ENCODE peak calls at places on chromosomes 4 and X, in five cellular contexts. One of them, this sample, is unnamed.

GRCh38 chrX:74705269-74705668 is 90.8 kb upstream of the RLIM start:
- DNase-seq in endothelial cell of umbilical vein: no peak
- DNase-seq in body of pancreas: no peak
- DNase-seq in GM23248: no peak
- DNase-seq in mammary epithelial cell: no peak
- DNase-seq in this sample: no peak

GRCh38 chr4:25925486-25926201 is 11.6 kb downstream of the SMIM20 start:
- DNase-seq in body of pancreas: peak
- DNase-seq in endothelial cell of umbilical vein: peak
- DNase-seq in mammary epithelial cell: peak
- DNase-seq in GM23248: peak
- DNase-seq in this sample: peak

GRCh38 chrX:17605676-17606075 is 131.6 kb upstream of the SCML1 start:
- DNase-seq in GM23248: no peak
- DNase-seq in body of pancreas: no peak
- DNase-seq in endothelial cell of umbilical vein: no peak
- DNase-seq in mammary epithelial cell: no peak
- DNase-seq in this sample: no peak

GRCh38 chrX:51053741-51054140 is 143.2 kb downstream of the BMP15 start:
- DNase-seq in body of pancreas: no peak
- DNase-seq in endothelial cell of umbilical vein: no peak
- DNase-seq in mammary epithelial cell: no peak
- DNase-seq in GM23248: no peak
- DNase-seq in this sample: no peak

GRCh38 chr4:181846934-181847333 is 396.3 kb upstream of the TENM3 start:
- DNase-seq in GM23248: no peak
- DNase-seq in mammary epithelial cell: no peak
- DNase-seq in body of pancreas: no peak
- DNase-seq in endothelial cell of umbilical vein: no peak
- DNase-seq in this sample: no peak

GRCh38 chrX:153445856-153446635 is at the start of gene TREX2:
- DNase-seq in endothelial cell of umbilical vein: no peak
- DNase-seq in GM23248: no peak
- DNase-seq in mammary epithelial cell: no peak
- DNase-seq in body of pancreas: no peak
- DNase-seq in this sample: no peak

GRCh38 chrX:98299785-98300184 is 1416.1 kb downstream of the RPA4 start:
- DNase-seq in mammary epithelial cell: no peak
- DNase-seq in body of pancreas: no peak
- DNase-seq in GM23248: no peak
- DNase-seq in endothelial cell of umbilical vein: peak
- DNase-seq in this sample: no peak

GRCh38 chrX:134622813-134623185 is 35.5 kb downstream of the PLAC1 start:
- DNase-seq in mammary epithelial cell: peak
- DNase-seq in body of pancreas: no peak
- DNase-seq in GM23248: peak
- DNase-seq in endothelial cell of umbilical vein: no peak
- DNase-seq in this sample: no peak

GRCh38 chrX:73855546-73855945 is 292.5 kb downstream of the CHIC1 start:
- DNase-seq in endothelial cell of umbilical vein: peak
- DNase-seq in body of pancreas: peak
- DNase-seq in mammary epithelial cell: peak
- DNase-seq in GM23248: peak
- DNase-seq in this sample: peak

GRCh38 chr4:182448281-182449151 is 205.3 kb downstream of the TENM3 start:
- DNase-seq in mammary epithelial cell: peak
- DNase-seq in GM23248: peak
- DNase-seq in endothelial cell of umbilical vein: peak
- DNase-seq in body of pancreas: peak
- DNase-seq in this sample: peak

GRCh38 chr4:113971706-113972360 is 7.6 kb downstream of the ARSJ start:
- DNase-seq in mammary epithelial cell: peak
- DNase-seq in body of pancreas: no peak
- DNase-seq in GM23248: peak
- DNase-seq in endothelial cell of umbilical vein: peak
- DNase-seq in this sample: no peak

GRCh38 chrX:8868070-8868795 is 67.0 kb upstream of the FAM9A start:
- DNase-seq in GM23248: peak
- DNase-seq in endothelial cell of umbilical vein: no peak
- DNase-seq in body of pancreas: no peak
- DNase-seq in mammary epithelial cell: peak
- DNase-seq in this sample: no peak

GRCh38 chr4:126794363-126794762 is 838.4 kb upstream of the INTU start:
- DNase-seq in endothelial cell of umbilical vein: no peak
- DNase-seq in mammary epithelial cell: peak
- DNase-seq in body of pancreas: no peak
- DNase-seq in GM23248: peak
- DNase-seq in this sample: no peak

GRCh38 chrX:39891781-39892180 is 206.0 kb downstream of the BCOR start:
- DNase-seq in body of pancreas: no peak
- DNase-seq in mammary epithelial cell: peak
- DNase-seq in GM23248: no peak
- DNase-seq in endothelial cell of umbilical vein: no peak
- DNase-seq in this sample: no peak

GRCh38 chr4:158722291-158722916 is 792 bp downstream of the PPID start:
- DNase-seq in body of pancreas: no peak
- DNase-seq in mammary epithelial cell: peak
- DNase-seq in endothelial cell of umbilical vein: peak
- DNase-seq in GM23248: peak
- DNase-seq in this sample: peak

GRCh38 chrX:66016905-66017658 is 22.8 kb downstream of the VSIG4 start:
- DNase-seq in endothelial cell of umbilical vein: no peak
- DNase-seq in mammary epithelial cell: no peak
- DNase-seq in GM23248: no peak
- DNase-seq in body of pancreas: no peak
- DNase-seq in this sample: no peak

GRCh38 chr4:1084796-1085403 is 28.5 kb downstream of the RNF212 start:
- DNase-seq in mammary epithelial cell: no peak
- DNase-seq in body of pancreas: no peak
- DNase-seq in GM23248: no peak
- DNase-seq in endothelial cell of umbilical vein: no peak
- DNase-seq in this sample: no peak

GRCh38 chrX:38754102-38754790 is 47.0 kb upstream of the MID1IP1 start:
- DNase-seq in mammary epithelial cell: peak
- DNase-seq in endothelial cell of umbilical vein: peak
- DNase-seq in body of pancreas: peak
- DNase-seq in GM23248: peak
- DNase-seq in this sample: peak

GRCh38 chr4:168519576-168519975 is 22.7 kb downstream of the PALLD start:
- DNase-seq in mammary epithelial cell: no peak
- DNase-seq in body of pancreas: no peak
- DNase-seq in GM23248: no peak
- DNase-seq in endothelial cell of umbilical vein: no peak
- DNase-seq in this sample: no peak

GRCh38 chrX:38817004-38817703 is 15.9 kb downstream of the MID1IP1 start:
- DNase-seq in endothelial cell of umbilical vein: peak
- DNase-seq in body of pancreas: peak
- DNase-seq in GM23248: peak
- DNase-seq in mammary epithelial cell: no peak
- DNase-seq in this sample: peak

GRCh38 chr4:52091811-52092210 is 40.7 kb downstream of the SPATA18 start:
- DNase-seq in GM23248: peak
- DNase-seq in endothelial cell of umbilical vein: no peak
- DNase-seq in body of pancreas: no peak
- DNase-seq in mammary epithelial cell: no peak
- DNase-seq in this sample: no peak

GRCh38 chrX:3651272-3651671 is 62.2 kb downstream of the PRKX start:
- DNase-seq in mammary epithelial cell: peak
- DNase-seq in endothelial cell of umbilical vein: peak
- DNase-seq in body of pancreas: no peak
- DNase-seq in GM23248: peak
- DNase-seq in this sample: no peak

GRCh38 chrX:68978211-68978780 is 149.5 kb downstream of the EFNB1 start:
- DNase-seq in endothelial cell of umbilical vein: peak
- DNase-seq in GM23248: no peak
- DNase-seq in body of pancreas: peak
- DNase-seq in mammary epithelial cell: no peak
- DNase-seq in this sample: no peak

GRCh38 chr4:120004054-120004453 is 62.6 kb downstream of the MAD2L1 start:
- DNase-seq in mammary epithelial cell: no peak
- DNase-seq in body of pancreas: no peak
- DNase-seq in GM23248: no peak
- DNase-seq in endothelial cell of umbilical vein: no peak
- DNase-seq in this sample: no peak

GRCh38 chr4:165583341-165583740 is 204.5 kb downstream of the CPE start:
- DNase-seq in endothelial cell of umbilical vein: peak
- DNase-seq in mammary epithelial cell: no peak
- DNase-seq in body of pancreas: no peak
- DNase-seq in GM23248: no peak
- DNase-seq in this sample: no peak

GRCh38 chr4:95000076-95000648 is 242.4 kb downstream of the BMPR1B start:
- DNase-seq in GM23248: no peak
- DNase-seq in endothelial cell of umbilical vein: no peak
- DNase-seq in body of pancreas: no peak
- DNase-seq in mammary epithelial cell: no peak
- DNase-seq in this sample: no peak

DNA sequence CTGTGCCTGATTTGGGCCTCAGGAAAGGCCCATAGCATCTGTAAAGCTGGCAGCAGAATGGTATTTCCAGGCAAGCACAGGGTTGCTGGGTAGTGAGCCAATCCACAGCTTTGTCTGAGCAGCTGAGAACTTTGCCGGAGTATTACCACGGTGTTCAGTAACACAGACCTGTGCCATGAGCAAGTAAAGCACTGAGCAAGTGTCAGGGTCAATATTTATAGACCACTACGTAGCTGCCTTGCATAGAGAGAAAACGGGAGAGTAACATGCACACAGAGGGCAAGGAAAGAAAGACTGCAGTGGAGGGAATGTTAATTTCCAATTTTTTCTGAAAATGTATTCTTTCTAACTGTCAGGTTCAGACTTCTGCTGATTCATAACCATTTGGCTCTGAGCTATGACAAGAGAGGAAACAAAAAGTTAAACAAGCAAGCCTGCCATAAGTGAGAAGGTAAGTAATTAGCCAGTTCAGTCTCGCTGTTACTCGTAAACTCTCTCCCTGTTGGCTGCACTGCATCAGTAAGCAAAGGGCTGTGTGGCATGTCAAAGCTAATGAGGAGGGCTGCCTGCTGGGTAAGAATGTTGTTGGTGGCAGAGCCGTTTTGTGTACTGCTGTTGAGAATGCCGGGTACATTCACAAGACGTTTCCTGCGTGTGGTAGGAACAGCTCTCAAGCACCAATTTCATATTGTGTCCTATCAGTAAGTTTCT is 238.1 kb downstream of the BMPR1B start:
- DNase-seq in GM23248: peak
- DNase-seq in mammary epithelial cell: peak
- DNase-seq in endothelial cell of umbilical vein: peak
- DNase-seq in body of pancreas: peak
- DNase-seq in this sample: peak
- H3K4me3 ChIP-seq in GM23248: peak
- H3K4me3 ChIP-seq in mammary epithelial cell: no peak
- H3K4me3 ChIP-seq in endothelial cell of umbilical vein: no peak
- H3K4me3 ChIP-seq in body of pancreas: no peak
- H3K4me3 ChIP-seq in this sample: no peak

DNA sequence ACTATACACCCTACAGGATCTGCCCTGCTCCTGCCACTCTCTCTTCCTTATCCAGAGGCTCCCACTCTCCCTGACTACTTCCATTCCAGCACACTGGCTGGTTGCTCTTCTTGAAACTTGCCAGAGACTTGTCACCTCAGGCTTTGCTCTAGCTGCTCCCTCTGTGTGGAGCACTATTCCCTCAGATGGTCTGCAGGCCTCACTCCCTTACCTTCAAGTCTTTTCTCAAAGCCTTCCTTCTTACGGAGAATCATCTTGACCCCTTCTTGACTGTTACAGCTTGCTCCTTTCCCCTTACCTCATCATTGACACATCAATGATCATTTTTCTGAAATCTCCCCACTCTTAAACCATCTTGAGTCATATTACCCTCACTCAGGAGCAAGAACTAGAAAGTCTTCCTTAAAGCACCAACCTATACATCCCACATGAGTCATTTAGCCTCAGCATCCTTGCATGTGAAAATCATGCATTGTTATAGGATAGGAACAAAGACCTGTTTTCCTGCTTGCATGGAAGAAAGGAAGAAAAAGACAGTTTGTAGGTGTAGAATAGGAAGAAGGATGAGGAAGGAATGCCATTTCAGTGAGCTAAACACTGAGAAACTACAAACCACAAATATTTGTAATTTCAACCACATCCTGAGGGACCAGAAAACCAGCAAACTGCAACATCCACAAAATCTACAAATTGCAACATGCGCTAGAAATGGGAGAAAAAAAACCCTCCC is 55.7 kb downstream of the ANTXR2 start:
- DNase-seq in GM23248: peak
- DNase-seq in endothelial cell of umbilical vein: peak
- DNase-seq in mammary epithelial cell: peak
- DNase-seq in body of pancreas: no peak
- DNase-seq in this sample: no peak
- H3K4me3 ChIP-seq in GM23248: peak
- H3K4me3 ChIP-seq in endothelial cell of umbilical vein: no peak
- H3K4me3 ChIP-seq in mammary epithelial cell: no peak
- H3K4me3 ChIP-seq in body of pancreas: no peak
- H3K4me3 ChIP-seq in this sample: no peak

DNA sequence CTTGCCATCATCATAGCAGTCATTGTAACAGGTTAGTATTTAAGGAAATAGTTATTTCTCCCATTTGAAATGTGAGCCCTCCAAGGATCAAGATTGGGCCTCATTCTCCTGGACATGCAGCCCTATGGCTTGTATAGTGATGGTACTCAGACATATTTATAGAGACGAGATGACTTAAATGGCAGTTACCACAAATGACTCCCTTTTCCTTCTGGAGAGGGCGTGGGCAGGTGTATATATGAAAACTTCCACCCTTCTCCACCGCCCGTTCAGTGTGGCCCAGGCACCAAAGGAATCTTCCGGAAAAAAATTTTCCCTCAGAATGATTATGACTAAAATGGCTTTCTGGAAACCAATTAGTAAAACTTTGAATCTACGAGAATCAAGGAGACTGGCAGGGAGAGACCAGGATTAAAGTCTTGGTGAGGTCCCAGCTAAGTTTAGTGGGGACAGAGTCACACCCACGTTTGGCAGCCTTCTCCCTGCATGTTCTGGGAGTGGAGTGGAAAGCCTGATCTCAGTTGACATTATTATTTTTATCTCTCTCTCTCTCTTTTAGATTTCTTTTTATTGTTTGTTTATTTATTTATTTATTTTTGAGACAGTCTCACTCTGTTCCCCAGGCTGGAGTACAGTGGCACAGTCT is 67.6 kb downstream of the MED28 start:
- DNase-seq in GM23248: no peak
- DNase-seq in body of pancreas: no peak
- DNase-seq in mammary epithelial cell: no peak
- DNase-seq in endothelial cell of umbilical vein: no peak
- DNase-seq in this sample: no peak
- H3K4me3 ChIP-seq in GM23248: no peak
- H3K4me3 ChIP-seq in body of pancreas: no peak
- H3K4me3 ChIP-seq in mammary epithelial cell: no peak
- H3K4me3 ChIP-seq in endothelial cell of umbilical vein: no peak
- H3K4me3 ChIP-seq in this sample: no peak

GRCh38 chr4:162645381-162645780 is 481.6 kb upstream of the FSTL5 start:
- DNase-seq in GM23248: no peak
- DNase-seq in endothelial cell of umbilical vein: no peak
- DNase-seq in mammary epithelial cell: no peak
- DNase-seq in body of pancreas: no peak
- DNase-seq in this sample: no peak
- H3K4me3 ChIP-seq in GM23248: no peak
- H3K4me3 ChIP-seq in endothelial cell of umbilical vein: no peak
- H3K4me3 ChIP-seq in mammary epithelial cell: no peak
- H3K4me3 ChIP-seq in body of pancreas: no peak
- H3K4me3 ChIP-seq in this sample: no peak